ENCODE peak calls at places on chromosomes 7 and 10, in six cellular contexts. M, K, R, Z, A and H are unnamed samples.

GRCh38 chr7:25034136-25034535 is 54.2 kb upstream of the OSBPL3 start:
- DNase-seq in A (no peak), R (no peak), Z (no peak), M (no peak), K (no peak), H (no peak)

GRCh38 chr10:36534471-36535002 is 590.9 kb upstream of the ANKRD30A start:
- DNase-seq in R (no peak), Z (no peak), M (no peak), K (peak; percentile 67), A (no peak), H (peak; percentile 82)

GRCh38 chr7:85102813-85103350 is 84.0 kb downstream of the SEMA3D start:
- DNase-seq in A (no peak), K (no peak), M (no peak), R (no peak), Z (no peak), H (peak; percentile 3)

GRCh38 chr10:116215651-116216050 is 57.4 kb downstream of the GFRA1 start:
- DNase-seq in R (no peak), Z (no peak), K (no peak), A (no peak), M (no peak), H (peak; percentile 37)

GRCh38 chr7:142752376-142753225 is 3.3 kb downstream of the PRSS1 start:
- DNase-seq in Z (no peak), A (no peak), R (no peak), K (no peak), M (no peak), H (no peak)

GRCh38 chr10:79495791-79496190 is 16.5 kb upstream of the EIF5AL1 start:
- DNase-seq in K (no peak), Z (no peak), A (no peak), R (no peak), M (no peak), H (no peak)

GRCh38 chr7:134571746-134572461 is 23.0 kb downstream of the AKR1B15 start:
- DNase-seq in R (no peak), K (no peak), Z (no peak), A (no peak), M (no peak), H (no peak)

GRCh38 chr10:3887885-3888476 is 103.0 kb upstream of the KLF6 start:
- DNase-seq in M (peak; percentile 42), K (no peak), Z (peak; percentile 74), A (no peak), R (peak; percentile 88), H (no peak)

GRCh38 chr7:66696774-66697191 is 43.8 kb upstream of the RABGEF1 start:
- DNase-seq in R (no peak), Z (peak; percentile 32), A (no peak), K (no peak), M (no peak), H (peak; percentile 76)

GRCh38 chr7:137462074-137462715 is 118.7 kb upstream of the PTN start:
- DNase-seq in K (no peak), M (no peak), A (no peak), R (no peak), Z (no peak), H (no peak)

GRCh38 chr7:85172530-85172941 is 14.3 kb downstream of the SEMA3D start:
- DNase-seq in R (no peak), A (no peak), K (no peak), M (no peak), Z (peak; percentile 21), H (no peak)

GRCh38 chr10:3486346-3487065 is 298.5 kb downstream of the KLF6 start:
- DNase-seq in Z (no peak), K (no peak), M (no peak), A (no peak), R (peak; percentile 92), H (no peak)

GRCh38 chr10:82544377-82544776 is 669.4 kb downstream of the NRG3 start:
- DNase-seq in R (no peak), A (no peak), Z (no peak), M (no peak), K (no peak), H (no peak)

GRCh38 chr7:92875719-92876118 is 39.3 kb upstream of the CDK6 start:
- DNase-seq in R (no peak), K (no peak), A (no peak), M (no peak), Z (no peak), H (no peak)

GRCh38 chr7:77752016-77752415 is 46.2 kb downstream of the TMEM60 start:
- DNase-seq in A (no peak), K (no peak), M (no peak), R (no peak), Z (no peak), H (no peak)

GRCh38 chr10:6522230-6522629 is 57.8 kb downstream of the PRKCQ start:
- DNase-seq in K (no peak), R (no peak), M (no peak), A (no peak), Z (no peak), H (no peak)

DNA sequence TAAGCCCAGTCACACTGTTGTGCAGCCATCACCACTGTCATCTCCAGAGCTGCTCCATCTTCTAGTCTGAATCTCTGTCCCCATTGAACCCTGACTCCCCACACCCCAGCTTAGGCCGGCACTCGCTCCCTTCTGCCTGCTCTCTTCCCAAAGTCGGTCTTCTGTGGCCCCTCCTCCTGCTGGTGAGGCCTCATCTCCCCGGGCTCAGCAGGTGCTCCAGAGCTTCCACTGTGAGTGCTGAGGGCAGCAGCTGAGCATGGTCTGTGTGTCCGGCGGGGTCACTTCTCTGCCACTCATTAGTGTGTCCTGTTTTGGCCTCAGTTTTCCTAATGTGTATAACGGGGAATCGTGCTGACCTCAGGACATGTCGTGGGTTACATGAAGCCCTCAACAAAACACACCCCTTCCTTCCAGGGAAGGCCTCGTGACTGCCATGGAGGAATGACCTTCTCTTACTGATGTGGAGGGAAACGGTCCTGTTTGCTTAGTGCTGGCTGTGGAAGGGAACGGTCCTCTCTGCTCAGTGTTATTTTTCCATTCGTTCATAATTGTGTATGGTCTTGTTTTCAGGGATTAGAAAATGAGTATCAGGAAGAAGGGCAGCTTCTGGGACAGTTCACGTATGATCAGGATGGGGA is 4.3 kb upstream of the GET4 start:
- DNase-seq in Z (no peak), M (no peak), A (no peak), R (no peak), K (no peak), H (no peak)
- H3K27ac ChIP-seq in Z (peak overlapping the region; percentile 95), M (peak overlapping the region; percentile 72), A (no peak overlapping the region), R (no peak overlapping the region), K (no peak overlapping the region), H (no peak overlapping the region)

DNA sequence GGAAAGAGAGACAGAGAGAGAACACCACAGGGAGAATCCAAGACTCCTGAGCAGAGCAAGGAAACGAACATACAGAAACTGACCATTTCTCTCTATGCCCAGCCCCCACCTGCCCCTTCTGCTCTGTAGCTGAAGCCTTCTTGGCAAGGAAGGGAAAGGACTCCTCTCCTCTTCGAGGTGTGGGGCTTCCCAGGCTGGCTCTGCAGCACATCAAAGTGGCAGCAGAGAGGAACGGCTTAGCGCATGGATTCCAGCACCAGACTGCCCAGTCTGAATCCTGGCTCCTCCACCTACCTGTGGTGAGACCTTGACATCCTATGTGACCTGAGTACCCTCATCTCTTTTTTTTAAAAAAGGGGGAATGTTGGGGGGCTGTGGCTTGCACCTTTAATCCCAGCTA is 69.4 kb downstream of the SH3PXD2A start:
- DNase-seq in K (no peak), Z (no peak), A (no peak), R (no peak), M (no peak), H (no peak)
- H3K4me1 ChIP-seq in K (peaks cover 20% of the 10 kb centered on the region), Z (peaks cover 13% of the 10 kb centered on the region), A (peaks cover 31% of the 10 kb centered on the region), R (no peaks in the 10 kb centered on the region), M (peaks cover 56% of the 10 kb centered on the region), H (no peaks in the 10 kb centered on the region)

GRCh38 chr7:890868-891267 is 14.5 kb downstream of the GET4 start:
- DNase-seq in M (no peak), A (peak; percentile 52), K (no peak), R (no peak), Z (no peak), H (no peak)
- H3K36me3 ChIP-seq in M (peaks cover 16% of the 10 kb centered on the region), A (peaks cover 41% of the 10 kb centered on the region), K (peaks cover 22% of the 10 kb centered on the region), R (peaks cover 57% of the 10 kb centered on the region), Z (peaks cover 94% of the 10 kb centered on the region), H (no peaks in the 10 kb centered on the region)

DNA sequence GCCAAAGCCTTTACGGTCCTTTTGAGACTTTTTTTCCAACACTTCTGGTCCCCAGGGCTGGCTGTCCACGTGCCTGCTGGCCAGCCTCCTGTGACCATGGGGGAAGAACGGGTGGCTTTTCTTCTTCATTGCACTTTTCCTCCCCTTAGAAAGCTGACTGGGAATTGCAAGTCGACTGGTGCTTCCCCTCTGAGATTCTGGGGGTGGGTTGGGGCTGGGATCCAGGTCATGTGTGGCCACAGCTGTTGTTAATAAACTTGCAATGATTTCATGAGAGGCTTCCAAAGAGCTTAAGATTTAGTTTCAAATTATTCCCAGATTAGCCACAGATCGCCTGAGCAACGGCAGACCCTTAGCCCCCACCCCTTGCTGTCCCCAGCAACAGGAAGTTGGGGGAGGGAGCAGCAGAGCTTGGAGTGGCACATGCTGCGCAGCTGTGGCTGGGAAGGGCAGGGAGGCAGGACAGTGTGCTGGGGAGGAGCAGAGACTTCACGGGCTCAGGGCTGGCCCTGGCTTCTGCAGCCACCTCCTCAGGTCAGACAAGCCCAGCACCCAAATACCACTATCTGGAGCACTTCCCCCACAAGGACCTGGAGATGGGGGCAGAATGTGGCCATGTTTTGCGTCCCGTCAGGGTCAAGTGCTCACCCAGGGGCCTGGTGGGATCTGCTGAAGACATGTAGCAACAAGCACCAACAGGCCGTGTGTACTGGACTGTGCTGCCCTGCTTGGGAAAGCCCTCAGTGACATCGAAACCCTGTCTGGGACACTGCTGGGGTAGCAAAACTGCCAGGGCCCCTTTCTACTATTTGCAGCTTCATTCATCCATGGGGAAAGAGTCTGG is 147.1 kb downstream of the RNF216 start:
- DNase-seq in A (no peak), M (peak; percentile 75), R (peak; percentile 90), Z (peak; percentile 79), K (no peak), H (peak; percentile 99)
- H3K27ac ChIP-seq in A (peak overlapping the region; percentile 81), M (peak overlapping the region; percentile 51), R (peak overlapping the region; percentile 77), Z (peak overlapping the region; percentile 76), K (no peak overlapping the region), H (peak overlapping the region; percentile 99)

DNA sequence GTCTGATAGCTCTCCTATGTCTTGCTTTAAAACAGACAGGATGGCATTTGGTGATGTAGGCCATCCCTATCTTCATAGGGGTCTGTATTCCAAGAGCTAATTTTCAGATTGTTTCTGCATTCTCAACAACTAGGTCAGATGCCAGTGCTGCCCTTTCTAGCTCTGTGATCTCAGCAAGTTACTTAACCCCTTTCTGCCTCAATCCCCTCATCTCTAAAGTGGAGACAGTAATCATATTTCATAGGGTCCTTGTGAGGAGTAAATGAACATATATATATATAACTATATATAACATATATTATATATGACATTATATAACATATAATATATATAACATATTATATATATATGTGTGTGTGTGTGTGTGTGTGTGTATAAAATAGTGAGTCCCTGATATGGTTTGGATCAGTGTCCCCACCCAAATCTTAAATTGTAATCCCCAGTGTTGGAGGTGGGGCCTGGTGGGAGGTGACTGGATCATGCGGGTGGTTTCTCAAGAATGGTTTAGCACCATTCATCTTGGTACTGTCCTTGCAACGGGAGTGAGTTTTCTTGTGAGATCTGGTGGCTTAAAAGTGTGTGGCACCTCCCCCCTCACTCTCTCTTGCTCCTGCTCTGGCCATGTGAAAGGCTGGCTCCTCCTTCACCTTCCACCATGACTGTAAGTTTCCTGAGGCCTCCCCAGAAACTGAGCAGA is 45.2 kb downstream of the HIPK2 start:
- DNase-seq in K (no peak), A (no peak), Z (no peak), R (peak; percentile 13), M (no peak), H (no peak)
- H3K4me1 ChIP-seq in K (peaks cover 6% of the 10 kb centered on the region), A (peaks cover 63% of the 10 kb centered on the region), Z (peaks cover 90% of the 10 kb centered on the region), R (no peaks in the 10 kb centered on the region), M (peaks cover 90% of the 10 kb centered on the region), H (peaks cover 18% of the 10 kb centered on the region)